ENCODE peak calls at places on chromosomes 16 and 17, in five cellular contexts. A, R, V, T and J are unnamed samples.

GRCh38 chr17:6853764-6854442 is 22.4 kb upstream of the TEKT1 start:
- DNase-seq in A (no peak), R (no peak), V (no peak), T (no peak), J (no peak)

GRCh38 chr17:50806141-50806643 is 29.2 kb upstream of the WFIKKN2 start:
- DNase-seq in A (peak; percentile 55), R (no peak), V (no peak), T (no peak), J (no peak)

GRCh38 chr16:51524555-51525373 is 373.7 kb upstream of the SALL1 start:
- DNase-seq in A (no peak), T (no peak), V (no peak), R (no peak), J (no peak)

GRCh38 chr17:34299918-34300600 is 14.5 kb downstream of the CCL11 start:
- DNase-seq in A (no peak), T (no peak), V (no peak), R (no peak), J (no peak)

GRCh38 chr17:81903896-81904599 is 2.0 kb downstream of the NPB start:
- DNase-seq in T (peak; percentile 24), V (no peak), A (no peak), R (no peak), J (no peak)

GRCh38 chr17:5444209-5444608 is 5.3 kb upstream of the C1QBP start:
- DNase-seq in A (no peak), T (no peak), V (no peak), R (no peak), J (no peak)

GRCh38 chr16:56956756-56957155 is 5.0 kb upstream of the CETP start:
- DNase-seq in A (no peak), R (no peak), T (no peak), V (no peak), J (no peak)

GRCh38 chr17:76354747-76355310 is 1.1 kb upstream of the PRPSAP1 start:
- DNase-seq in A (no peak), V (no peak), R (no peak), T (no peak), J (no peak)

GRCh38 chr17:80279895-80280294 is 19.2 kb downstream of the RNF213 start:
- DNase-seq in R (no peak), T (peak; percentile 85), A (peak; percentile 57), V (peak; percentile 84), J (no peak)

GRCh38 chr17:40597168-40598020 is 32.1 kb upstream of the CCR7 start:
- DNase-seq in A (no peak), V (no peak), T (no peak), R (no peak), J (no peak)

GRCh38 chr17:42404326-42405055 is 16.2 kb upstream of the STAT3 start:
- DNase-seq in V (peak; percentile 42), R (no peak), A (no peak), T (no peak), J (no peak)

GRCh38 chr17:6427284-6427781 is 7.6 kb downstream of the AIPL1 start:
- DNase-seq in A (no peak), V (no peak), T (no peak), R (no peak), J (peak; percentile 23)

GRCh38 chr16:49100366-49100765 is 181.3 kb downstream of the CBLN1 start:
- DNase-seq in T (no peak), A (no peak), V (no peak), R (no peak), J (no peak)

GRCh38 chr17:351875-352420 is 659 bp downstream of the RPH3AL start:
- DNase-seq in T (no peak), V (no peak), A (no peak), R (no peak), J (no peak)

GRCh38 chr17:40596261-40596919 is 31.1 kb upstream of the CCR7 start:
- DNase-seq in A (peak; percentile 44), V (no peak), R (no peak), T (no peak), J (peak; percentile 59)

GRCh38 chr17:79695293-79696158 is 35.2 kb upstream of the ENPP7 start:
- DNase-seq in A (no peak), R (no peak), V (no peak), T (no peak), J (no peak)